ENCODE peak calls at places on chromosomes 3 and 15, in eight cellular contexts. Y is activated T-cell treated with anti-CD3 and anti-CD28 coated beads, Interleukin-2, amount 50 U/mL, for 4 hours; S is pancreas; M is CD14-positive monocyte; V is GM12865; F is osteoblast; H is activated naive CD8-positive, alpha-beta T cell treated with anti-CD3 and anti-CD28 coated beads, Interleukin-2, amount 10 ng/mL, durations not matched to agents 7 days and 5 days; X is activated CD4-positive, alpha-beta T cell treated with anti-CD3 and anti-CD28 coated beads for 48 hours. W is an unnamed sample.
A peak's percentile ranks its signal among the peaks of the same experiment; 100 is the strongest.

GRCh38 chr3:109772520-109772919 is 435.2 kb upstream of the DPPA4 start:
- DNase-seq in Y (no peak), S (no peak), M (no peak), V (no peak), F (no peak), H (no peak), X (no peak), W (no peak)

GRCh38 chr3:12969487-12969886 is 103.7 kb downstream of the IQSEC1 start:
- DNase-seq in Y (no peak), S (no peak), M (no peak), V (no peak), F (no peak), H (no peak), X (no peak), W (no peak)

GRCh38 chr15:96160269-96160668 is 170.2 kb upstream of the NR2F2 start:
- DNase-seq in Y (no peak), S (peak; percentile 45), M (no peak), V (no peak), F (no peak), H (no peak), X (no peak), W (peak; percentile 76)

GRCh38 chr3:107028626-107029025 is 348.6 kb upstream of the CCDC54 start:
- DNase-seq in Y (no peak), S (no peak), M (no peak), V (no peak), F (no peak), H (no peak), X (no peak), W (no peak)

GRCh38 chr15:64742385-64742784 is 33.0 kb downstream of the RBPMS2 start:
- DNase-seq in Y (no peak), S (no peak), M (no peak), V (no peak), F (peak; percentile 51), H (no peak), X (no peak), W (no peak)

GRCh38 chr15:78808550-78808949 is 2.7 kb downstream of the ADAMTS7 start:
- DNase-seq in Y (no peak), S (no peak), M (no peak), V (peak; percentile 76), F (peak; percentile 86), H (no peak), X (peak; percentile 49), W (peak; percentile 52)

GRCh38 chr3:69775751-69776150 is 36.5 kb downstream of the MITF start:
- DNase-seq in Y (no peak), S (no peak), M (no peak), V (no peak), F (no peak), H (no peak), X (no peak), W (no peak)

GRCh38 chr3:62875103-62876002 is at the start of gene CADPS:
- DNase-seq in Y (no peak), S (peak; percentile 15), M (no peak), V (no peak), F (peak; percentile 46), H (peak; percentile 24), X (no peak), W (peak; percentile 55)

GRCh38 chr3:14988988-14989394 is 41.6 kb downstream of the NR2C2 start:
- DNase-seq in Y (no peak), S (no peak), M (no peak), V (peak; percentile 94), F (no peak), H (no peak), X (peak; percentile 61), W (no peak)

GRCh38 chr15:89690276-89691218 is at the start of the genes PEX11A and WDR93:
- DNase-seq in Y (peak; percentile 66), S (peak; percentile 86), M (no peak), V (peak; percentile 86), F (peak; percentile 89), H (peak; percentile 81), X (peak; percentile 86), W (peak; percentile 92)

GRCh38 chr3:179772297-179772696 is 119.5 kb downstream of the USP13 start:
- DNase-seq in Y (no peak), S (no peak), M (no peak), V (no peak), F (no peak), H (no peak), X (no peak), W (no peak)

GRCh38 chr3:68059628-68060027 is 405.2 kb upstream of the SUCLG2 start:
- DNase-seq in Y (no peak), S (no peak), M (no peak), V (no peak), F (no peak), H (no peak), X (no peak), W (no peak)

GRCh38 chr3:63954182-63954581 is 42.0 kb upstream of the SCAANT1 start:
- DNase-seq in Y (no peak), S (no peak), M (no peak), V (no peak), F (no peak), H (no peak), X (no peak), W (no peak)

GRCh38 chr3:80052271-80052670 is 284.5 kb upstream of the ROBO1 start:
- DNase-seq in Y (no peak), S (no peak), M (no peak), V (no peak), F (no peak), H (no peak), X (no peak), W (no peak)

GRCh38 chr3:102866845-102867244 is 432.0 kb downstream of the ZPLD1 start:
- DNase-seq in Y (no peak), S (no peak), M (no peak), V (no peak), F (no peak), H (no peak), X (no peak), W (no peak)

GRCh38 chr15:59283717-59284336 is 77.2 kb downstream of the LDHAL6B start:
- DNase-seq in Y (no peak), S (no peak), M (no peak), V (no peak), F (no peak), H (no peak), X (no peak), W (no peak)

GRCh38 chr3:41198526-41198925 is 779 bp upstream of the CTNNB1 start:
- DNase-seq in Y (no peak), S (peak; percentile 26), M (peak; percentile 49), V (peak; percentile 24), F (no peak), H (no peak), X (peak; percentile 31), W (peak; percentile 61)

GRCh38 chr15:48520376-48521155 is 124.9 kb downstream of the FBN1 start:
- DNase-seq in Y (no peak), S (no peak), M (no peak), V (no peak), F (no peak), H (no peak), X (no peak), W (no peak)

GRCh38 chr15:85027033-85027380 is 45.4 kb downstream of the PDE8A start:
- DNase-seq in Y (no peak), S (no peak), M (no peak), V (no peak), F (no peak), H (no peak), X (no peak), W (no peak)

GRCh38 chr15:99121207-99121606 is 16.3 kb downstream of the SYNM start:
- DNase-seq in Y (no peak), S (no peak), M (peak; percentile 9), V (no peak), F (no peak), H (no peak), X (no peak), W (no peak)

GRCh38 chr3:59877263-59877662 is 827.4 kb upstream of the CFAP20DC start:
- DNase-seq in Y (no peak), S (no peak), M (no peak), V (no peak), F (no peak), H (no peak), X (no peak), W (no peak)

W was measured in testis.